ENCODE peak calls at places on chromosome 7, in six cellular contexts. E is GM12878, M is H1, O is HepG2, K is HCT116, B is endothelial cell of umbilical vein. C is an unnamed sample.

GRCh38 chr7:92634924-92635519 is 44.8 kb upstream of the FAM133B start:
- DNase-seq in M (no peak), E (no peak), O (peak; percentile 12), B (peak; percentile 82), K (peak; percentile 39), C (no peak)

GRCh38 chr7:92135100-92135429 is 788 bp upstream of the CYP51A1 start:
- DNase-seq in M (no peak), O (peak; percentile 40), B (no peak), K (no peak), E (no peak), C (no peak)

GRCh38 chr7:26193432-26194206 is 6.9 kb downstream of the HNRNPA2B1 start:
- DNase-seq in O (no peak), B (no peak), E (no peak), K (no peak), M (no peak), C (no peak)

GRCh38 chr7:4439444-4439843 is 242.7 kb upstream of the FOXK1 start:
- DNase-seq in O (no peak), B (no peak), K (no peak), M (no peak), E (no peak), C (no peak)

GRCh38 chr7:130322615-130323014 is 22.0 kb upstream of the CPA5 start:
- DNase-seq in E (no peak), M (no peak), K (no peak), B (no peak), O (no peak), C (no peak)

GRCh38 chr7:135094472-135095237 is 53.2 kb upstream of the TMEM140 start:
- DNase-seq in O (peak; percentile 51), E (no peak), B (peak; percentile 63), M (no peak), K (no peak), C (no peak)

GRCh38 chr7:114128880-114129279 is 210.1 kb upstream of the PPP1R3A start:
- DNase-seq in B (no peak), E (no peak), K (no peak), M (no peak), O (no peak), C (no peak)

GRCh38 chr7:97094531-97094930 is 23.0 kb upstream of the SDHAF3 start:
- DNase-seq in K (no peak), B (no peak), E (no peak), O (no peak), M (no peak), C (no peak)

GRCh38 chr7:117827861-117828260 is 45.4 kb downstream of the CTTNBP2 start:
- DNase-seq in B (peak; percentile 7), E (no peak), O (no peak), M (no peak), K (peak; percentile 6), C (peak; percentile 56)

GRCh38 chr7:38463277-38464224 is 167.6 kb downstream of the AMPH start:
- DNase-seq in M (no peak), K (no peak), E (peak; percentile 61), O (no peak), B (no peak), C (peak; percentile 8)

GRCh38 chr7:23658831-23659427 is 21.1 kb upstream of the FAM221A start:
- DNase-seq in E (no peak), O (no peak), M (no peak), K (no peak), B (no peak), C (no peak)

GRCh38 chr7:106424476-106425016 is 139.8 kb upstream of the NAMPT start:
- DNase-seq in E (no peak), B (no peak), M (no peak), K (no peak), O (no peak), C (no peak)
- H3K9ac ChIP-seq in E (no peak overlapping the region), B (no peak overlapping the region), M (no peak overlapping the region), K (no peak overlapping the region), O (no peak overlapping the region), C (no peak overlapping the region)

GRCh38 chr7:55410641-55411239 is 45.6 kb downstream of the LANCL2 start:
- DNase-seq in K (no peak), B (no peak), E (no peak), O (no peak), M (no peak), C (no peak)

GRCh38 chr7:55413442-55413841 is 48.3 kb downstream of the LANCL2 start:
- DNase-seq in M (no peak), B (no peak), O (no peak), E (no peak), K (no peak), C (no peak)

GRCh38 chr7:55420535-55420934 is 55.4 kb downstream of the LANCL2 start:
- DNase-seq in K (no peak), B (no peak), M (no peak), E (no peak), O (peak; percentile 53), C (no peak)

GRCh38 chr7:55411844-55412243 is 46.7 kb downstream of the LANCL2 start:
- DNase-seq in K (no peak), B (no peak), M (no peak), E (no peak), O (no peak), C (no peak)

DNA sequence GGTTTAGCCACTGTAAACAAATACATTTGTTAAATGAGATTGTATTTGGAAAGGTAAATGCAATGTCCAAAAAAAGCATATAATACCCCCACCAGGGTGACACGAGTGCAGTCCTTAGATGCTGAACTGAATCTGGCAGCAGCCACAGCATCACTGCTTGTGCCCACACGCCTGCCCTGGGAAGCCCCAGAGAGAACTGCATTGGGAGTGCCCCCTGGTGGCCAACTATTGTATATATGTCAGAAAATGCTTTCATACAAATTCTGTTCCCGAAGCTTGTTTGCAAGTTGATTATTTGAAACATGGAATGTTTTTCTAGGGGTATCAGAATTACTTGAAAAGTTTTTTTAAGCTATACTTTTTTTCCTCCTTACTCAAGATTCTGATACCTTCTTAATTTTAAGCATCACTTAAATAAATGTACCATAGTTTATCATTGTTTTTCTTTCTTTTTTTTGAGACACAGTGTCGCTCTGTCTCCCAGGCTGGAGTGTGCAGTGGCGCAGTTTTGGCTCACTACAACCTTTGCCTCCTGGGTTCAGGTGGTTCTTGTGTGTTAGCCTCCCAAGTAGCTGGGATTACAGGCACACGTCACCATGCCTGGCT is 50.1 kb downstream of the LANCL2 start:
- DNase-seq in K (peak; percentile 43), E (peak; percentile 25), O (peak; percentile 62), B (peak; percentile 84), M (peak; percentile 91), C (peak; percentile 35)
- TF ChIP-seq POLR2AphosphoS5 in K (no peak), E (no peak), O (no peak), B (no peak), M (no peak), C (no peak)

GRCh38 chr7:1224093-1224702 is 8.5 kb upstream of the UNCX start:
- DNase-seq in E (no peak), M (peak; percentile 77), B (no peak), O (no peak), K (no peak), C (no peak)
- H3K9ac ChIP-seq in E (no peak overlapping the region), M (no peak overlapping the region), B (no peak overlapping the region), O (no peak overlapping the region), K (no peak overlapping the region), C (no peak overlapping the region)

DNA sequence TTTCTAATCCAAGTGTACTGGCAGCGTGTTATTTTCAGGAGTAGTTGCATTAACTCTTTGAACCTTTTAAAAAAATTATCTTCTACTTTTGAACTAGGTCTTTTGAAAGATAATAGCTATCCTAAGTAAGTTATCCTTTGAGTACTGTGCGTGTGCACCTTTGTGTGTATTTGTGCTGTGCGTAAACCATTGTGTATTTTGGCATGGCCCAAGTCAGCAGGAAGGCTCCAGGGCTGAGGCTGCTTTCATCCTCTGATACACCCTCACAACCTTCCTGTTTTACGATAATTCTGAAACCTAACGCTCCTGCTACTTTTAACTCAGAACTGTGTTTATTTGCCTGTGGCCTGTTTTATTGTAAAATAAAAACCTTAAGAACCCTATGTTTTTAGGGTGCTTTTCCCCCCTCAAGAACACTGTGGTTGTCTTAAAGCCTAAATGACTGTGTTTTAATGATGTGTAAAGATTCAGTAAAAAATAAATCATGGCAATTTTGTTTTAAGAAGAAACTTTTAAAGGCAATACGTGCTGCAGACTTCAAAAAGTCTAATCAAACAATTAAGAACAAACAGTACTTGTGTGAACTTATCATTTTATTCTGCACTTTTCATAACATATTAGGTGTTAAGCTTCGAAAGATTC is 57.5 kb downstream of the HDAC9 start:
- DNase-seq in O (no peak), B (peak; percentile 73), E (no peak), M (no peak), K (no peak), C (no peak)
- TF ChIP-seq POLR2AphosphoS5 in O (no peak), B (no peak), E (no peak), M (no peak), K (no peak), C (no peak)

GRCh38 chr7:87347207-87347606 is 1.7 kb downstream of the CROT start:
- DNase-seq in K (no peak), O (no peak), M (no peak), E (no peak), B (no peak), C (no peak)

GRCh38 chr7:87347682-87348081 is 2.2 kb downstream of the CROT start:
- DNase-seq in E (no peak), O (no peak), M (no peak), B (no peak), K (no peak), C (no peak)

GRCh38 chr7:87344446-87344845 is 1.0 kb upstream of the CROT start:
- DNase-seq in B (peak; percentile 51), K (no peak), M (no peak), E (no peak), O (no peak), C (no peak)

GRCh38 chr7:87345962-87346371 is 503 bp downstream of the CROT start:
- DNase-seq in E (no peak), O (no peak), K (no peak), B (no peak), M (no peak), C (no peak)

GRCh38 chr7:87345166-87345927 is at the start of gene CROT:
- DNase-seq in O (peak; percentile 91), K (no peak), M (peak; percentile 96), B (peak; percentile 97), E (peak; percentile 67), C (no peak)
- H3K9ac ChIP-seq in O (peak within 1 kb of the TSS; percentile 77), K (no peak within 1 kb of the TSS), M (peak within 1 kb of the TSS; percentile 38), B (peak within 1 kb of the TSS; percentile 47), E (peak within 1 kb of the TSS; percentile 74), C (peak within 1 kb of the TSS; percentile 65)